ENCODE peak calls at places on chromosomes 7 and 10, in eight cellular contexts. R is A549; K is mammary epithelial cell; E is GM23248; S is stimulated activated CD4-positive, alpha-beta T cell treated with anti-CD3 and anti-CD28 coated beads, Interleukin-2, amount 100 ng/mL, for 48 hours; L is small intestine; B is hippocampal formation; W is astrocyte of the spinal cord. P is an unnamed sample.

GRCh38 chr7:66556549-66557213 is 72.0 kb upstream of the KCTD7 start:
- DNase-seq in R (no peak), K (no peak), E (no peak), S (no peak), L (no peak), B (no peak), W (no peak), P (no peak)

GRCh38 chr10:63935705-63936104 is 414.5 kb downstream of the REEP3 start:
- DNase-seq in R (peak), K (no peak), E (no peak), S (no peak), L (no peak), B (no peak), W (no peak), P (no peak)

GRCh38 chr10:95260397-95260881 is 30.4 kb downstream of the PDLIM1 start:
- DNase-seq in R (peak), K (peak), E (peak), S (no peak), L (no peak), B (no peak), W (peak), P (no peak)

GRCh38 chr10:130138479-130138866 is 2.3 kb downstream of the GLRX3 start:
- DNase-seq in R (peak), K (peak), E (peak), S (peak), L (peak), B (no peak), W (peak), P (no peak)

GRCh38 chr7:83001362-83002040 is 161.2 kb downstream of the PCLO start:
- DNase-seq in R (no peak), K (peak), E (peak), S (no peak), L (no peak), B (no peak), W (peak), P (no peak)

GRCh38 chr7:111107989-111108388 is 17.1 kb downstream of the LRRN3 start:
- DNase-seq in R (no peak), K (no peak), E (no peak), S (no peak), L (no peak), B (no peak), W (no peak), P (no peak)

GRCh38 chr7:84744388-84744787 is 442.5 kb downstream of the SEMA3D start:
- DNase-seq in R (no peak), K (no peak), E (peak), S (no peak), L (no peak), B (no peak), W (no peak), P (no peak)

GRCh38 chr10:118798186-118798811 is 43.5 kb upstream of the CACUL1 start:
- DNase-seq in R (peak), K (peak), E (peak), S (no peak), L (no peak), B (no peak), W (peak), P (no peak)

GRCh38 chr7:77796960-77797359 is 1.3 kb downstream of the TMEM60 start:
- DNase-seq in R (no peak), K (no peak), E (no peak), S (no peak), L (no peak), B (no peak), W (no peak), P (no peak)

GRCh38 chr10:58086144-58086762 is 181.4 kb downstream of the IPMK start:
- DNase-seq in R (no peak), K (no peak), E (no peak), S (no peak), L (peak), B (no peak), W (no peak), P (no peak)

GRCh38 chr10:110461530-110461929 is 36.2 kb upstream of the DUSP5 start:
- DNase-seq in R (no peak), K (no peak), E (no peak), S (no peak), L (no peak), B (no peak), W (no peak), P (no peak)

GRCh38 chr7:112665709-112666108 is 124.5 kb downstream of the TMEM168 start:
- DNase-seq in R (no peak), K (peak), E (peak), S (no peak), L (peak), B (no peak), W (peak), P (no peak)

GRCh38 chr10:87658383-87658795 is 1.3 kb upstream of the PAPSS2 start:
- DNase-seq in R (no peak), K (no peak), E (peak), S (no peak), L (no peak), B (no peak), W (peak), P (no peak)

GRCh38 chr7:156217803-156218202 is 405.5 kb upstream of the SHH start:
- DNase-seq in R (no peak), K (no peak), E (no peak), S (no peak), L (no peak), B (no peak), W (no peak), P (no peak)

GRCh38 chr7:1225462-1226154 is 7.1 kb upstream of the UNCX start:
- DNase-seq in R (peak), K (no peak), E (peak), S (peak), L (no peak), B (no peak), W (no peak), P (peak)

GRCh38 chr10:75430000-75430763 is 1.2 kb upstream of the LRMDA start:
- DNase-seq in R (peak), K (peak), E (no peak), S (no peak), L (peak), B (peak), W (no peak), P (no peak)

GRCh38 chr7:135197906-135198655 is 13.2 kb downstream of the WDR91 start:
- DNase-seq in R (no peak), K (no peak), E (peak), S (no peak), L (no peak), B (no peak), W (peak), P (no peak)

GRCh38 chr7:130673066-130673465 is 4.5 kb upstream of the COPG2 start:
- DNase-seq in R (no peak), K (no peak), E (peak), S (no peak), L (no peak), B (no peak), W (no peak), P (no peak)

GRCh38 chr10:79410315-79411094 is 34.9 kb downstream of the ZCCHC24 start:
- DNase-seq in R (no peak), K (no peak), E (no peak), S (no peak), L (no peak), B (no peak), W (no peak), P (no peak)

GRCh38 chr7:5001911-5002310 is 42.9 kb upstream of the MMD2 start:
- DNase-seq in R (no peak), K (peak), E (no peak), S (no peak), L (no peak), B (no peak), W (no peak), P (no peak)

GRCh38 chr10:43846968-43847367 is 198.3 kb upstream of the ZNF32 start:
- DNase-seq in R (no peak), K (no peak), E (no peak), S (no peak), L (no peak), B (no peak), W (no peak), P (no peak)

GRCh38 chr7:85714182-85714581 is 527.3 kb upstream of the SEMA3D start:
- DNase-seq in R (no peak), K (no peak), E (no peak), S (no peak), L (no peak), B (no peak), W (no peak), P (no peak)

GRCh38 chr10:58743466-58744115 is 230.9 kb downstream of the BICC1 start:
- DNase-seq in R (no peak), K (no peak), E (peak), S (no peak), L (no peak), B (no peak), W (peak), P (no peak)